ENCODE peak calls at places on chromosomes 6 and 20, in four cellular contexts. A, W, F and H are unnamed samples.

GRCh38 chr6:106281088-106281487 is 44.5 kb downstream of the ATG5 start:
- DNase-seq in W (no peak), F (no peak), A (no peak), H (no peak)

GRCh38 chr20:45316150-45317080 is 8.3 kb upstream of the MATN4 start:
- DNase-seq in A (peak), W (no peak), F (no peak), H (no peak)

GRCh38 chr6:137389150-137389664 is 105.0 kb downstream of the OLIG3 start:
- DNase-seq in A (no peak), F (no peak), W (peak), H (no peak)

GRCh38 chr6:147142684-147143245 is 61.5 kb upstream of the STXBP5 start:
- DNase-seq in A (no peak), W (no peak), F (no peak), H (no peak)

GRCh38 chr20:3720068-3720467 is 7.7 kb upstream of the SIGLEC1 start:
- DNase-seq in W (no peak), A (no peak), F (no peak), H (no peak)

GRCh38 chr6:45457141-45457540 is 79.4 kb upstream of the SUPT3H start:
- DNase-seq in F (no peak), W (no peak), A (no peak), H (no peak)

GRCh38 chr6:5751525-5752252 is 255.0 kb downstream of the NRN1 start:
- DNase-seq in F (no peak), W (no peak), A (no peak), H (no peak)

GRCh38 chr6:137661601-137662000 is 167.4 kb upstream of the OLIG3 start:
- DNase-seq in A (no peak), W (no peak), F (no peak), H (peak)

GRCh38 chr6:160966493-160967229 is 24.9 kb upstream of the MAP3K4 start:
- DNase-seq in F (no peak), W (no peak), A (no peak), H (no peak)

GRCh38 chr6:104633125-104633524 is 226.6 kb downstream of the HACE1 start:
- DNase-seq in F (no peak), W (no peak), A (no peak), H (no peak)

GRCh38 chr20:13356591-13356990 is 135.5 kb downstream of the ISM1 start:
- DNase-seq in W (no peak), A (no peak), F (no peak), H (no peak)

GRCh38 chr6:124535746-124536145 is 426.5 kb upstream of the RNF217 start:
- DNase-seq in W (no peak), A (no peak), F (no peak), H (no peak)

GRCh38 chr6:163751032-163751525 is 336.6 kb downstream of the QKI start:
- DNase-seq in F (no peak), A (no peak), W (no peak), H (no peak)

GRCh38 chr20:36493013-36493800 is 48.1 kb upstream of the MYL9 start:
- DNase-seq in A (peak), F (no peak), W (peak), H (no peak)

GRCh38 chr20:36491901-36492617 is 49.3 kb upstream of the MYL9 start:
- DNase-seq in A (peak), W (peak), F (no peak), H (no peak)

GRCh38 chr20:36490191-36490590 is 51.1 kb upstream of the MYL9 start:
- DNase-seq in A (no peak), F (no peak), W (no peak), H (no peak)

GRCh38 chr20:36496707-36497669 is 44.3 kb upstream of the MYL9 start:
- DNase-seq in A (no peak), W (no peak), F (no peak), H (no peak)

GRCh38 chr20:36493801-36494114 is 47.6 kb upstream of the MYL9 start:
- DNase-seq in W (peak), A (no peak), F (peak), H (peak)
- H3K27ac ChIP-seq in W (peak), A (peak), F (peak), H (peak)

GRCh38 chr20:34109442-34109841 is 2.6 kb downstream of the EIF2S2 start:
- DNase-seq in A (no peak), F (no peak), W (no peak), H (no peak)
- TF ChIP-seq POLR2A in A (no peak), F (no peak), W (no peak), H (no peak)

DNA sequence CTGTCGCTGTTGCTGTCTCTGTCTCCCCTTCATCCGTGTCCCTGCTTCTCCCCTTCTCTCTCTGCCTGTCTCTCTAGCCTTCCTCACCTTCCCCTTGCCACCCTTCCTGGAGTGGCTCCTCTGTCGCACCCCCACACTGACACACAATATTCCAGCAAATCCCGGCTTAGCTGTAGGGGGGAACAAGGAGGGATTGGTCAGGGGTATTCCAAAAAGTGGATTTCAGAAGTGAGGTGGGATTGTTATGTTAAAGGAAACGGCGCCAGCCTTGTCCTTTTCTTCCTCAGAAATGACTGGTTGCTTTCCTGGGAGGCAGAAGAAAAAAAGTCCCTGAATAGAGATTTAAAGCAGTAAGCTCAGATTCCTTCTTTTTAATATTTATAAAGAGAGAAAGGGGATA is 76.3 kb upstream of the SIRPA start:
- DNase-seq in W (no peak), A (no peak), F (no peak), H (no peak)
- H3K27ac ChIP-seq in W (no peak), A (no peak), F (no peak), H (no peak)

DNA sequence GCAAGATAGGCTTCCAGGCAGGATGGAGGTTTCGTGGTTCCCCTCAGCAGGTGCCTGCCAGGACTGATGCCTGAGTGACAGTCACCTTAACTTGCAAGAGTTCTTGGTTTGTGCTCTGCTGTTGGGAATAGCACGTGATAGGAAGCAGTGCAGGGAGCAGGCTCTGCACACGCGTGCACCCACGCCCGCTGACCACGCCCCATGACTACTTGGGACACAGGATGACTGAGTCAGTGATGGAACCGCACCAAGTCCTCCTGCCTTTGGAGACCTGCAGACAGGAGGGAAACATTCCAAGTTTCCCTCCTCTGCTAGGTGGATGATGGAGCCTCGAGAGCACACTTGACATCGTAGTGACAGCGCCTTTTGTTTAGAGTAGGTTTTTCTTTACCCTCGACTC is 164.2 kb downstream of the DTNBP1 start:
- DNase-seq in F (peak), W (peak), A (no peak), H (no peak)
- TF ChIP-seq POLR2A in F (no peak), W (no peak), A (no peak), H (no peak)

DNA sequence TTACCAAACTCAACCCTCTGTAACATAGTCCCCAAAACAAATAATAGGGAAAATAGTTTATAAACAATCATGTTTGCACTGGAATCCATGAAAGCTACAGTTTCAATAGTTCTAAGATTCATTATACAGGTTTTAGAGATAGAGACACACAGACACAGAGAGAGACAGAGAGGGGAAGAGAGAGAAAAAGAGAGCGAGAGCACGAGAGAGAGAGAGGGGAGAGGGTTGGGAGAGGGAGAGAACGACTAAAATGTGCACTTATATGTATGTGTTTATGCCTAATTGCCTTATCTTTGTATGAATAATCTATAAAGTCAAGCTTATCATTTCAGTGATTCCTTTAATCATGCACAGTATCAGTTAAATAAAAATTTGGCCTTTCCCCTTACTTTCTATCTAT is 454.6 kb downstream of the RFPL4B start:
- DNase-seq in F (no peak), A (no peak), W (no peak), H (no peak)
- H3K27ac ChIP-seq in F (no peak), A (no peak), W (no peak), H (no peak)

GRCh38 chr6:29722773-29723665 is at the start of gene HLA-F:
- DNase-seq in W (peak), F (peak), A (peak), H (peak)
- TF ChIP-seq POLR2A in W (peak), F (peak), A (peak), H (peak)